ENCODE peak calls at places on chromosomes 13 and 19, in five cellular contexts. Q is fibroblast of lung, V is astrocyte of the cerebellum, Z is fibroblast of pulmonary artery, R is colonic mucosa. C is an unnamed sample.

GRCh38 chr13:50080158-50080855 is 65.1 kb downstream of the KCNRG start:
- DNase-seq in V (no peak), Z (peak), R (peak), Q (peak), C (peak)

GRCh38 chr19:49101160-49101559 is 13.0 kb upstream of the LIN7B start:
- DNase-seq in Q (no peak), R (no peak), V (no peak), Z (no peak), C (no peak)

GRCh38 chr19:58543826-58544590 is at the start of gene TRIM28:
- DNase-seq in R (peak), V (peak), Z (peak), Q (peak), C (peak)

GRCh38 chr19:48962029-48962848 is 2.9 kb upstream of the FTL start:
- DNase-seq in R (peak), Z (peak), Q (peak), V (no peak), C (no peak)

GRCh38 chr19:46613525-46613924 is 11.4 kb downstream of the PTGIR start:
- DNase-seq in V (no peak), Z (no peak), R (no peak), Q (no peak), C (no peak)

GRCh38 chr19:47036233-47036651 is 12.2 kb downstream of the TMEM160 start:
- DNase-seq in R (peak), Z (no peak), V (no peak), Q (no peak), C (no peak)

GRCh38 chr19:46134527-46134926 is 10.0 kb upstream of the IGFL3 start:
- DNase-seq in R (no peak), V (no peak), Q (peak), Z (peak), C (peak)

GRCh38 chr13:94419304-94419943 is 60.1 kb downstream of the DCT start:
- DNase-seq in R (no peak), Q (peak), Z (peak), V (no peak), C (peak)

GRCh38 chr13:80649274-80649673 is 308.3 kb upstream of the SPRY2 start:
- DNase-seq in Q (no peak), R (no peak), V (no peak), Z (no peak), C (no peak)

GRCh38 chr13:22120646-22121045 is 449.8 kb downstream of the FGF9 start:
- DNase-seq in V (no peak), R (no peak), Q (no peak), Z (no peak), C (no peak)

GRCh38 chr13:27270594-27271520 is at the start of gene RASL11A:
- DNase-seq in V (peak), Z (peak), R (peak), Q (peak), C (peak)

GRCh38 chr19:48393559-48394330 is at the start of gene GRIN2D:
- DNase-seq in Z (peak), R (no peak), Q (peak), V (no peak), C (no peak)

GRCh38 chr13:35917252-35917941 is 213.8 kb downstream of the DCLK1 start:
- DNase-seq in V (no peak), R (no peak), Q (no peak), Z (no peak), C (peak)

GRCh38 chr19:29724102-29724641 is 9.1 kb upstream of the C19orf12 start:
- DNase-seq in V (no peak), Z (peak), R (no peak), Q (peak), C (no peak)

GRCh38 chr13:93230466-93230865 is 3.9 kb downstream of the GPC6 start:
- DNase-seq in V (peak), Z (peak), R (no peak), Q (peak), C (peak)

GRCh38 chr13:93231867-93232266 is 5.3 kb downstream of the GPC6 start:
- DNase-seq in Z (no peak), V (no peak), Q (no peak), R (no peak), C (no peak)

GRCh38 chr13:93233997-93234416 is 7.4 kb downstream of the GPC6 start:
- DNase-seq in Z (no peak), V (no peak), R (no peak), Q (no peak), C (no peak)

GRCh38 chr13:93235258-93236015 is 8.8 kb downstream of the GPC6 start:
- DNase-seq in V (no peak), R (no peak), Q (no peak), Z (peak), C (peak)

DNA sequence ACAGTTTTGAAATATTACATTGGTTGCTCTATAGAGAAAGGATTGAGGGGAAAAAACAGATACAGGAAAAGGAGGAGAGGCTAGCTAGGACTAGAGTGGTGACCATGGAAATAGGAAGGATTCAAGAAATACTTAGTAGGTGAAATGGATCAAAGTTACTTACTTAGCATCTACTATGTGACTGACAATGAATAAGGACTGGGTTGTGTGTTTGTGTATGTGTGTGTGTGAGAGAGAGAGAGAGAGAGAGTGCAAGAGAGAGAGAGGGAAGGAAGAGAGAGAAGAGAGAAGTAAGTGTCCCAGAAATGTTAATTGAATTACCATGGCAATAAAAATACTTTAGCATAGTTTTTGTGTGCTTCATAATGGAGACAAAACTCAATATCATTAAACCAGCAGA is 7.9 kb downstream of the GPC6 start:
- DNase-seq in Z (no peak), Q (no peak), V (no peak), R (no peak), C (no peak)
- H3K4me3 ChIP-seq in Z (no peak), Q (no peak), V (no peak), R (no peak), C (no peak)

GRCh38 chr19:14203258-14203657 is 2.7 kb downstream of the ADGRL1 start:
- DNase-seq in V (no peak), Z (no peak), R (no peak), Q (no peak), C (no peak)

GRCh38 chr19:14197882-14198281 is 8.1 kb downstream of the ADGRL1 start:
- DNase-seq in R (no peak), Z (no peak), Q (no peak), V (no peak), C (no peak)

DNA sequence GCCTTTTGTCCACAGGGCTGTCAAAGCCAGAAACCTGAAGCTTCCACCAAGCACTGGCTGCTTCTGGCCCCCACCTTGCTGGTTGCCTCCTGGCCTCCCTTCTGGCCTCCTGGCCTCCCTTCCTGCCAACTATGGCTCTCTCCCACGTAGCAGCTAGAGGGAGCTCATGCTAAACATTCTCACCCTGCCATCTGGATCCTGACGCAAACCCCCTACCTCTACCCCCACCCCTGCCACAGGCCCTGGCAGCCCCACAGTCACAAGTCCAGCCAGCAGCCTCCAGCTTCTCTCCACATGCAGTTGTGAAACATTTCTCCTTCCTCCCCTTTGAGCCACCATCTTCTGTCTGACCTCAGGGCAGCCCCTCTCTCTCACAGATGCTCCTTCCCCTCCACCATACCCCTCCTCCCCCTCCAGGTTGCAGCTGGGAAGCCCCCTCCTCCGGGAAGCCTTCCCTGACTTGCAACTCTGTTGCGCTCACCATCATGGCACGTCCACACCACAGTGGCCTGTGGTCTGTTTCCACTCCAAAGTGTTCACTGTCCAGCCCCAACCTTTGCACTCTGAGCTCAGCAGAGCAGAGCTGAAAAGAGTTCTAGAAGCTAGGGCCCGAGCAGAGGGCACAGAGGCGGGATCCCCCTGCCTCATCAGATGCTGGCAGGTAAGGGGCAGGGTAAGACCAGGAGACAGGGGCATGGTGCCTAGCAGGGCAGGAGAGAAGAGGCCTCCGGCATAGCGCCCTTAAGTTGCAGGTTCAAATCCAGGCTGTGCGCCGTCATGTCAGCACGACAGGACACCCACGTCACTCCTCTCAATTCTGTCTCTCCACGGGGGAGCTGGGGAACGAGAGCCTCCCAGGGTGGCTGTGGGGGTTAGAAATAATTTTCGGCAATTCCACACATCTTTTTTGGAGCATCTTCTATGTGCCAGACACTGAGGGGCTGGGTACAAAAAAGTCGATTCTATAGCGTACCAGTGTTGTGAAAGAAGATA is 7.3 kb downstream of the ADGRL1 start:
- DNase-seq in V (no peak), Z (peak), R (no peak), Q (peak), C (no peak)
- TF ChIP-seq CTCF in V (peak), Z (peak), R (no peak), Q (no peak), C (peak)

DNA sequence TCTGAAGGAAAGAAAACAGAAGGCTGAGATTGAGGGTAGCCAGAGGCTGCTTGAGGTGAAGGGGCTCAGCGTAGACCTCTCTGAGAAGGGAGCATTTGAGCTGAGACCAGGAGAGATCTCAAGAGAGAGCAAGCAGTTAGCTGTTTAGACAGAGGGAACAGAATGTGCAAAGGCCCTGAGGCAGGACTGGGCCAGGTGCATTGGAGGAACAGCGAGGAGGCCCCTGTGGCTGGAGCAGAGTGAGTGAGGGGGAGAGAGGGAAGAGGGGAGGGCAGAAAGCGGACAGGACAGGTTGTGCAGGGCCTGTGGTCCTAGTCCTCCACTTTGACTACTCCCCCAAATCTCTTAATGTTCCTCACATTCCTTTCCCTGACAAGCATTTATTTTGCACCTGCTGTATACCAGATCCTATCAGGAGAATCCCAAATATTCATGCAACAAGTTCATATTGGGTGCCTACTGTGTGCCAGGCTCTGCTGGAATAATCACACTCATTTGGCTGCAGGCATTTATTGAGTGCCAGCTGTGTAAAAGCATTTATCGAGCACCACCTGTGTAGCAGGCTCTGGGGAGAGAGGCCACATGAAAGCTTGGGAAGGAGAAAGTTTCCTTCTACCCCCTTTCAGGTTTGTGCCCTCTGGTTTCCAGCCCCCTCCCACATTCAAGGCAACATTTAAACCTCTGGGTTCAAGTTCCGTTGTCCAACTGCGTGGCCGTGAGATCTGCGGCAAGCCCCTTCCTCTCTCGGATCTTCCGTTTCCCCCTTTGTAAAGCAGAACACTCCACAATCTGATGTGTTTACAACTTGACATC is 36.5 kb downstream of the NFIC start:
- DNase-seq in Z (no peak), R (no peak), Q (no peak), V (no peak), C (no peak)
- H3K4me3 ChIP-seq in Z (no peak), R (no peak), Q (no peak), V (no peak), C (no peak)

DNA sequence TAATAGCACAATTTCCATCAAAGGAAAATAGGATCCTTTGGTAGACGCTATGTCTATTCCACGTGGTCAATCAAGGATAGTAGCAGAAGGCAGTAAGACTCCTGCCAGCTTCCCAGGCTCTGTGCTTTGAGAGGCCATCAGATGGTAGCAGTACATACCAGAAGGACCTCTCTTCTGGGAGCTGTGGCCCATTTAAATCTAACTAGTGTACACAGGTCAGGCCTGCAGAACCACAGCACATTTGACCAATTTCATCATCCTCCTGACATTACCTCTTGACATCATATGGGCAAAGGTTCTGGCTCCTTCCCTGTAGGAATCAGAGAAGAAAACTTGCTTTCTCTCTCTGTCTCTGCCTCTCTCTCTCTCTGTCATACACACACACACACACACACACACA is 229.6 kb upstream of the HTR2A start:
- DNase-seq in V (no peak), R (no peak), Z (peak), Q (peak), C (peak)
- TF ChIP-seq CTCF in V (no peak), R (no peak), Z (peak), Q (no peak), C (peak)

DNA sequence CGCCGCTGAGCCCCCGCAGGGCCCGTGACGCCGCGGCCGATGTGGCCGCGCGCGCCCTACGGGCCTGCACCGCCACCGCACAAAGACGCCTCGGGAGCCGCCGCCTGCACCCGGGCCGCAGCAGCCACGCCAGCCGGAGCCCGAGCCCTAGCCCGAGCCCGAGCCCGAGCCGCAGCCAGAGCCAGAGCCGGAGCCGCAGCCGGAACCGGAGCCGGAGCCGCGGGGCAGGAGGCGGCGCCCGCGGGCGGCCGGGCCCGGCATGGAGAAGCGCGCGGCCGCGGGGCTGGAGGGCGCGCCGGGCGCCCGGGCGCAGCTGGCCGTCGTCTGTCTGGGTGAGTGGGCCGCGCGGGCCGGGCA is 375 bp downstream of the LRP3 start:
- DNase-seq in Q (no peak), Z (no peak), R (no peak), V (no peak), C (no peak)
- H3K4me3 ChIP-seq in Q (no peak), Z (peak), R (peak), V (peak), C (peak)

GRCh38 chr19:28012361-28012760 is 1200.6 kb downstream of the UQCRFS1 start:
- DNase-seq in Z (no peak), V (no peak), R (no peak), Q (no peak), C (no peak)
- TF ChIP-seq CTCF in Z (no peak), V (no peak), R (no peak), Q (no peak), C (no peak)

GRCh38 chr19:42067315-42067888 is 2.6 kb downstream of the GRIK5 start:
- DNase-seq in Q (no peak), Z (no peak), V (no peak), R (no peak), C (no peak)

GRCh38 chr19:42069619-42070293 is at the start of gene GRIK5:
- DNase-seq in R (no peak), Q (no peak), Z (no peak), V (no peak), C (no peak)

GRCh38 chr19:42066075-42066754 is 3.8 kb downstream of the GRIK5 start:
- DNase-seq in V (no peak), Z (peak), Q (peak), R (no peak), C (peak)

GRCh38 chr19:42068756-42069571 is 1.0 kb downstream of the GRIK5 start:
- DNase-seq in Z (no peak), R (no peak), Q (no peak), V (no peak), C (no peak)

DNA sequence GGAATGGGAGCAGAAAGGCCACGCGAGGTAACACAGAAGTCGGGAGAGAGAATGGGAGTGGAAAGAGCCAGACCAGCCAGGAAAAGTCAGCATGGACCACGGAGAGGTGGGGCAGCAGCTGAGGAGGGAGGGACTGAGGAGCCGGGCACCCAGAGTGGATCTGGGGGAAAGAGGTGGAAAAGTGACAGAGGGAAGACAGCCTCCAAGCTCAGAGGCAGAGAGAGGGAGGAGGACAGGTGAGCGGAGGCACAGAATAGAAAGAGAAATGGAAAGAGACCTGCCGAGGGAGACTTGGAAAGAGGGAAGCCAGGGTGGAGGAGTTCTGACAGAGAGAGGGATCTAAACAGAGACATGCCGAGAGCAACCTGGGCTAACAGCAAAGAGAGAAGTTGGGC is 1.6 kb downstream of the GRIK5 start:
- DNase-seq in V (no peak), R (no peak), Z (no peak), Q (no peak), C (no peak)
- H3K4me3 ChIP-seq in V (no peak), R (peak), Z (no peak), Q (no peak), C (no peak)

GRCh38 chr13:57946361-57946760 is 314.8 kb downstream of the PCDH17 start:
- DNase-seq in R (no peak), Q (peak), Z (peak), V (no peak), C (no peak)

GRCh38 chr13:57948884-57949283 is 317.3 kb downstream of the PCDH17 start:
- DNase-seq in V (no peak), R (no peak), Q (no peak), Z (no peak), C (no peak)
- TF ChIP-seq CTCF in V (no peak), R (no peak), Q (no peak), Z (no peak), C (no peak)

DNA sequence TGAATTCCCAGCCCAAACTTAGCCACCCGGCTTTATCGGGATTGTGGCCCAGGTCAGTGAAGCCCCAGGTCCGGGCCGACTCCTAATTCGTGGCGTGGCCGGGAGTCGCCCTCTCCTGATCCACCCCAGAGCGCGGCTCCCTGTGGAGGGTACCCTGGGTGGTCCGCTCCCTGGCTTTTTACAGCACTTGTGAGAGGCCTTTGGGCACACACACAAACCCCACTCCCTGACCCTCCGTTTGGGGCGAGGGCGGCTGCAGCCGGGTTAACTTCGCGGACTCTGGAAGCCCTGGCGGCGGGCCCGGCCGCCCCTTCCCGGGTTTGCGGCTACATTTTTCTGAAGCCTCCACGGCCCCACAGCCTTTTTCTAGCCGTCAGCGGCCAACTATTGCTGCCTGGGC is 56.5 kb downstream of the ZNF568 start:
- DNase-seq in Q (no peak), R (no peak), V (no peak), Z (no peak), C (no peak)
- H3K4me3 ChIP-seq in Q (peak), R (peak), V (peak), Z (peak), C (peak)

GRCh38 chr13:105147481-105147880 is 1388.0 kb downstream of the EFNB2 start:
- DNase-seq in Q (peak), R (no peak), V (no peak), Z (peak), C (no peak)

GRCh38 chr13:105139380-105140285 is 1395.8 kb downstream of the EFNB2 start:
- DNase-seq in Q (peak), V (no peak), Z (peak), R (peak), C (peak)

GRCh38 chr13:105144936-105145335 is 1390.5 kb downstream of the EFNB2 start:
- DNase-seq in V (no peak), Q (no peak), Z (no peak), R (no peak), C (no peak)

GRCh38 chr13:105142556-105142955 is 1392.9 kb downstream of the EFNB2 start:
- DNase-seq in Q (no peak), V (no peak), R (no peak), Z (no peak), C (no peak)

GRCh38 chr13:105144020-105144419 is 1391.4 kb downstream of the EFNB2 start:
- DNase-seq in Z (no peak), R (no peak), V (no peak), Q (no peak), C (no peak)
- TF ChIP-seq CTCF in Z (no peak), R (no peak), V (no peak), Q (no peak), C (no peak)

C was measured in fibroblast of the aortic adventitia.